ENCODE peak calls at places on chromosomes 1 and 21, in nine cellular contexts. T is colonic mucosa; I is endothelial cell of umbilical vein; O is HS-27A; N is fibroblast of lung; X is activated CD4-positive, alpha-beta T cell treated with anti-CD3 and anti-CD28 coated beads for 4 hours; W is body of pancreas; M is kidney epithelial cell; G is fibroblast of the conjunctiva. Z is an unnamed sample.

GRCh38 chr1:175824079-175824478 is 80.7 kb upstream of the TNR start:
- DNase-seq in W (peak), X (no peak), O (no peak), G (no peak), M (no peak), N (no peak), T (no peak), I (peak), Z (no peak)

GRCh38 chr1:199041173-199041914 is 402.5 kb downstream of the PTPRC start:
- DNase-seq in M (no peak), X (no peak), G (no peak), T (no peak), N (peak), W (no peak), I (no peak), O (no peak), Z (no peak)

GRCh38 chr1:224433671-224434446 is 738 bp downstream of the WDR26 start:
- DNase-seq in O (no peak), N (peak), T (peak), W (peak), M (no peak), X (peak), G (no peak), I (peak), Z (peak)

GRCh38 chr1:183090386-183091006 is 67.3 kb downstream of the LAMC1 start:
- DNase-seq in W (peak), T (peak), M (no peak), O (no peak), I (peak), X (no peak), N (peak), G (peak), Z (peak)

GRCh38 chr1:31815752-31816484 is at the start of gene SPOCD1:
- DNase-seq in I (peak), N (peak), W (peak), M (peak), T (peak), G (peak), X (peak), O (no peak), Z (peak)

GRCh38 chr21:46078322-46078981 is 19.5 kb upstream of the COL6A2 start:
- DNase-seq in X (no peak), I (no peak), G (no peak), N (peak), O (no peak), M (no peak), W (peak), T (no peak), Z (no peak)

GRCh38 chr1:91775227-91775626 is 110.7 kb downstream of the TGFBR3 start:
- DNase-seq in W (no peak), G (no peak), N (no peak), X (no peak), M (no peak), T (no peak), O (no peak), I (no peak), Z (no peak)

GRCh38 chr1:9900142-9901043 is 9.7 kb downstream of the CTNNBIP1 start:
- DNase-seq in G (no peak), I (peak), T (peak), X (no peak), M (no peak), N (peak), W (peak), O (no peak), Z (peak)

GRCh38 chr1:168827557-168827956 is 98.6 kb upstream of the DPT start:
- DNase-seq in M (no peak), G (no peak), T (no peak), W (no peak), O (no peak), N (no peak), X (no peak), I (no peak), Z (no peak)

GRCh38 chr1:36134805-36135339 is 9.8 kb upstream of the COL8A2 start:
- DNase-seq in I (peak), N (peak), O (peak), X (no peak), W (peak), T (peak), M (no peak), G (peak), Z (peak)

GRCh38 chr1:46436844-46437243 is 42.7 kb downstream of the FAAH start:
- DNase-seq in O (no peak), W (no peak), M (no peak), I (no peak), X (no peak), T (no peak), N (no peak), G (no peak), Z (no peak)

GRCh38 chr1:113929750-113930498 is 800 bp downstream of the HIPK1 start:
- DNase-seq in G (no peak), M (no peak), T (peak), N (no peak), O (no peak), W (peak), I (no peak), X (peak), Z (peak)

GRCh38 chr1:231856426-231856825 is 229.8 kb downstream of the DISC1 start:
- DNase-seq in N (no peak), X (no peak), G (no peak), M (no peak), O (no peak), I (no peak), W (no peak), T (no peak), Z (no peak)

GRCh38 chr1:32394890-32395415 is 712 bp upstream of the BSDC1 start:
- DNase-seq in N (no peak), I (no peak), M (no peak), W (no peak), O (no peak), X (no peak), G (no peak), T (no peak), Z (no peak)

GRCh38 chr21:42513151-42513984 is at the start of gene SLC37A1:
- DNase-seq in X (peak), N (peak), I (no peak), W (no peak), M (no peak), G (no peak), T (peak), O (no peak), Z (peak)

GRCh38 chr1:113692342-113692741 is 66.9 kb downstream of the PHTF1 start:
- DNase-seq in G (no peak), N (no peak), T (no peak), X (no peak), O (no peak), I (no peak), W (no peak), M (no peak), Z (no peak)

GRCh38 chr1:204507317-204508105 is 8.7 kb upstream of the MDM4 start:
- DNase-seq in N (peak), T (peak), X (no peak), O (no peak), G (no peak), W (no peak), I (peak), M (no peak), Z (no peak)

GRCh38 chr1:22723151-22723550 is 12.5 kb downstream of the EPHB2 start:
- DNase-seq in M (no peak), I (no peak), G (no peak), T (no peak), W (no peak), N (no peak), X (no peak), O (no peak), Z (no peak)

GRCh38 chr1:180136311-180136967 is 18.2 kb upstream of the QSOX1 start:
- DNase-seq in X (no peak), W (no peak), G (no peak), I (peak), T (no peak), M (no peak), O (no peak), N (peak), Z (no peak)

GRCh38 chr1:47227370-47228232 is 4.4 kb downstream of the TAL1 start:
- DNase-seq in G (no peak), T (no peak), I (peak), W (no peak), X (no peak), N (no peak), O (no peak), M (no peak), Z (no peak)

GRCh38 chr1:16174886-16175598 is 19.2 kb upstream of the EPHA2 start:
- DNase-seq in G (no peak), N (no peak), X (no peak), W (no peak), O (no peak), T (no peak), M (no peak), I (no peak), Z (no peak)

GRCh38 chr21:29182674-29183073 is 52.2 kb downstream of the MAP3K7CL start:
- DNase-seq in N (no peak), M (no peak), T (no peak), X (no peak), I (no peak), O (no peak), W (no peak), G (no peak), Z (no peak)

GRCh38 chr1:40817791-40818263 is 34.2 kb downstream of the KCNQ4 start:
- DNase-seq in G (no peak), W (no peak), X (no peak), M (no peak), N (no peak), T (no peak), I (no peak), O (no peak), Z (no peak)

GRCh38 chr1:7667625-7668218 is 103.4 kb upstream of the VAMP3 start:
- DNase-seq in I (peak), X (peak), W (peak), M (no peak), O (peak), G (peak), T (peak), N (peak), Z (peak)

GRCh38 chr1:190475394-190476250 is 2.0 kb downstream of the BRINP3 start:
- DNase-seq in I (peak), T (peak), N (peak), M (no peak), O (no peak), W (peak), X (no peak), G (no peak), Z (no peak)

GRCh38 chr1:225766967-225767413 is 10.6 kb upstream of the SRP9 start:
- DNase-seq in M (no peak), X (no peak), W (no peak), G (peak), T (peak), O (peak), I (peak), N (peak), Z (peak)

GRCh38 chr1:60388092-60388987 is 314.8 kb upstream of the C1orf87 start:
- DNase-seq in N (peak), O (no peak), G (peak), T (no peak), X (no peak), W (no peak), M (no peak), I (peak), Z (no peak)

GRCh38 chr1:229270547-229271447 is at the start of gene RAB4A:
- DNase-seq in O (no peak), M (peak), G (peak), I (peak), N (peak), W (peak), X (peak), T (peak), Z (peak)

GRCh38 chr21:39232926-39233325 is 49.7 kb upstream of the PSMG1 start:
- DNase-seq in O (no peak), T (no peak), W (no peak), G (no peak), X (no peak), N (peak), M (no peak), I (no peak), Z (no peak)

GRCh38 chr1:226656601-226657277 is 82.3 kb downstream of the ITPKB start:
- DNase-seq in O (no peak), N (peak), M (no peak), I (peak), W (peak), X (no peak), T (peak), G (peak), Z (no peak)

GRCh38 chr1:47351305-47351704 is 17.7 kb downstream of the CMPK1 start:
- DNase-seq in W (no peak), O (no peak), T (no peak), G (no peak), I (no peak), N (peak), X (no peak), M (no peak), Z (no peak)

GRCh38 chr1:176416777-176417176 is 46.2 kb upstream of the PAPPA2 start:
- DNase-seq in G (no peak), X (no peak), I (no peak), O (no peak), T (no peak), W (no peak), N (no peak), M (no peak), Z (no peak)

GRCh38 chr21:35083246-35083645 is 34.1 kb upstream of the RUNX1 start:
- DNase-seq in O (no peak), X (no peak), G (no peak), N (peak), T (no peak), W (no peak), I (no peak), M (no peak), Z (no peak)

GRCh38 chr1:39976732-39977131 is 21.8 kb downstream of the MFSD2A start:
- DNase-seq in O (no peak), X (no peak), W (no peak), M (no peak), I (no peak), T (no peak), G (no peak), N (peak), Z (no peak)

GRCh38 chr1:182601416-182601786 is 2.8 kb downstream of the RGS16 start:
- DNase-seq in G (peak), W (peak), N (peak), T (peak), I (peak), O (peak), M (peak), X (peak), Z (peak)

GRCh38 chr1:111515291-111516007 is 12.0 kb upstream of the ADORA3 start:
- DNase-seq in O (no peak), M (no peak), X (peak), W (no peak), G (no peak), I (peak), N (peak), T (no peak), Z (peak)

GRCh38 chr1:212158912-212159796 is 123.6 kb downstream of the DTL start:
- DNase-seq in W (no peak), N (no peak), O (no peak), I (no peak), M (no peak), X (no peak), G (no peak), T (no peak), Z (no peak)

Z was measured in sciatic nerve.